ENCODE peak calls at places on chromosomes 16 and 17, in nine cellular contexts. One of them, this sample, is unnamed.

GRCh38 chr16:10557750-10558149 is 22.6 kb downstream of the EMP2 start:
- DNase-seq in activated T-helper 1 cell treated with Interleukin-2 at 50 U/mL for 16 hours: no peak
- DNase-seq in NCI-H82: no peak
- DNase-seq in T follicular helper cell: no peak
- DNase-seq in body of pancreas: no peak
- DNase-seq in HAP-1: no peak
- DNase-seq in cardiac fibroblast: no peak
- DNase-seq in DMS79: no peak
- DNase-seq in stimulated activated CD8-positive, alpha-beta memory T cell treated with anti-CD3 and anti-CD28 coated beads, Interleukin-2, amount 100 ng/mL, for 48 hours: no peak
- DNase-seq in this sample: no peak

GRCh38 chr16:27225536-27226360 is 22.4 kb downstream of the KDM8 start:
- DNase-seq in activated T-helper 1 cell treated with Interleukin-2 at 50 U/mL for 16 hours: no peak
- DNase-seq in NCI-H82: no peak
- DNase-seq in T follicular helper cell: no peak
- DNase-seq in body of pancreas: peak; percentile 75
- DNase-seq in HAP-1: no peak
- DNase-seq in cardiac fibroblast: no peak
- DNase-seq in DMS79: no peak
- DNase-seq in stimulated activated CD8-positive, alpha-beta memory T cell treated with anti-CD3 and anti-CD28 coated beads, Interleukin-2, amount 100 ng/mL, for 48 hours: no peak
- DNase-seq in this sample: no peak

GRCh38 chr17:77356690-77357201 is 216.0 kb downstream of the SEC14L1 start:
- DNase-seq in activated T-helper 1 cell treated with Interleukin-2 at 50 U/mL for 16 hours: no peak
- DNase-seq in NCI-H82: no peak
- DNase-seq in T follicular helper cell: no peak
- DNase-seq in body of pancreas: no peak
- DNase-seq in HAP-1: no peak
- DNase-seq in cardiac fibroblast: no peak
- DNase-seq in DMS79: no peak
- DNase-seq in stimulated activated CD8-positive, alpha-beta memory T cell treated with anti-CD3 and anti-CD28 coated beads, Interleukin-2, amount 100 ng/mL, for 48 hours: no peak
- DNase-seq in this sample: no peak

GRCh38 chr16:83939266-83939856 is 13.7 kb upstream of the OSGIN1 start:
- DNase-seq in activated T-helper 1 cell treated with Interleukin-2 at 50 U/mL for 16 hours: no peak
- DNase-seq in NCI-H82: no peak
- DNase-seq in T follicular helper cell: no peak
- DNase-seq in body of pancreas: no peak
- DNase-seq in HAP-1: no peak
- DNase-seq in cardiac fibroblast: no peak
- DNase-seq in DMS79: no peak
- DNase-seq in stimulated activated CD8-positive, alpha-beta memory T cell treated with anti-CD3 and anti-CD28 coated beads, Interleukin-2, amount 100 ng/mL, for 48 hours: no peak
- DNase-seq in this sample: no peak

GRCh38 chr16:8861563-8862308 is 7.1 kb downstream of the CARHSP1 start:
- DNase-seq in activated T-helper 1 cell treated with Interleukin-2 at 50 U/mL for 16 hours: no peak
- DNase-seq in NCI-H82: no peak
- DNase-seq in T follicular helper cell: no peak
- DNase-seq in body of pancreas: no peak
- DNase-seq in HAP-1: no peak
- DNase-seq in cardiac fibroblast: no peak
- DNase-seq in DMS79: no peak
- DNase-seq in stimulated activated CD8-positive, alpha-beta memory T cell treated with anti-CD3 and anti-CD28 coated beads, Interleukin-2, amount 100 ng/mL, for 48 hours: no peak
- DNase-seq in this sample: no peak

GRCh38 chr16:57775661-57776469 is 26.4 kb downstream of the KIFC3 start:
- DNase-seq in activated T-helper 1 cell treated with Interleukin-2 at 50 U/mL for 16 hours: no peak
- DNase-seq in NCI-H82: peak; percentile 44
- DNase-seq in T follicular helper cell: no peak
- DNase-seq in body of pancreas: peak; percentile 74
- DNase-seq in HAP-1: peak; percentile 29
- DNase-seq in cardiac fibroblast: no peak
- DNase-seq in DMS79: no peak
- DNase-seq in stimulated activated CD8-positive, alpha-beta memory T cell treated with anti-CD3 and anti-CD28 coated beads, Interleukin-2, amount 100 ng/mL, for 48 hours: no peak
- DNase-seq in this sample: no peak

GRCh38 chr16:57627184-57627871 is 1.1 kb upstream of the ADGRG1 start:
- DNase-seq in activated T-helper 1 cell treated with Interleukin-2 at 50 U/mL for 16 hours: no peak
- DNase-seq in NCI-H82: peak; percentile 16
- DNase-seq in T follicular helper cell: no peak
- DNase-seq in body of pancreas: no peak
- DNase-seq in HAP-1: no peak
- DNase-seq in cardiac fibroblast: peak; percentile 86
- DNase-seq in DMS79: no peak
- DNase-seq in stimulated activated CD8-positive, alpha-beta memory T cell treated with anti-CD3 and anti-CD28 coated beads, Interleukin-2, amount 100 ng/mL, for 48 hours: no peak
- DNase-seq in this sample: peak; percentile 60

GRCh38 chr17:74415608-74416396 is 16.1 kb upstream of the GPRC5C start:
- DNase-seq in activated T-helper 1 cell treated with Interleukin-2 at 50 U/mL for 16 hours: no peak
- DNase-seq in NCI-H82: no peak
- DNase-seq in T follicular helper cell: no peak
- DNase-seq in body of pancreas: no peak
- DNase-seq in HAP-1: no peak
- DNase-seq in cardiac fibroblast: no peak
- DNase-seq in DMS79: no peak
- DNase-seq in stimulated activated CD8-positive, alpha-beta memory T cell treated with anti-CD3 and anti-CD28 coated beads, Interleukin-2, amount 100 ng/mL, for 48 hours: no peak
- DNase-seq in this sample: no peak

GRCh38 chr17:45834471-45835396 is 9.9 kb upstream of the SPPL2C start:
- DNase-seq in activated T-helper 1 cell treated with Interleukin-2 at 50 U/mL for 16 hours: no peak
- DNase-seq in NCI-H82: no peak
- DNase-seq in T follicular helper cell: no peak
- DNase-seq in body of pancreas: no peak
- DNase-seq in HAP-1: no peak
- DNase-seq in cardiac fibroblast: no peak
- DNase-seq in DMS79: no peak
- DNase-seq in stimulated activated CD8-positive, alpha-beta memory T cell treated with anti-CD3 and anti-CD28 coated beads, Interleukin-2, amount 100 ng/mL, for 48 hours: no peak
- DNase-seq in this sample: no peak

GRCh38 chr16:66273036-66273435 is 93.5 kb upstream of the CDH5 start:
- DNase-seq in activated T-helper 1 cell treated with Interleukin-2 at 50 U/mL for 16 hours: no peak
- DNase-seq in NCI-H82: no peak
- DNase-seq in T follicular helper cell: no peak
- DNase-seq in body of pancreas: no peak
- DNase-seq in HAP-1: no peak
- DNase-seq in cardiac fibroblast: no peak
- DNase-seq in DMS79: no peak
- DNase-seq in stimulated activated CD8-positive, alpha-beta memory T cell treated with anti-CD3 and anti-CD28 coated beads, Interleukin-2, amount 100 ng/mL, for 48 hours: no peak
- DNase-seq in this sample: no peak

This sample was measured in endothelial cell of umbilical vein.